ENCODE peak calls at places on chromosomes 7 and 10, in ten cellular contexts. W is heart left ventricle, D is breast epithelium, T is hepatocyte, P is upper lobe of right lung, C is cardiac fibroblast, F is astrocyte of the spinal cord, L is kidney, S is A549, X is heart right ventricle. E is an unnamed sample.

GRCh38 chr7:97003262-97004236 is 1.8 kb upstream of the DLX6 start:
- DNase-seq in F (no peak), C (no peak), P (peak; percentile 47), D (no peak), L (peak; percentile 48), T (no peak), W (no peak), X (no peak), S (no peak), E (no peak)

GRCh38 chr7:134755422-134756022 is 23.9 kb upstream of the CALD1 start:
- DNase-seq in D (no peak), C (peak; percentile 65), L (no peak), W (no peak), P (no peak), T (peak; percentile 42), F (peak; percentile 56), X (peak; percentile 17), S (peak; percentile 14), E (no peak)

GRCh38 chr10:53479365-53479764 is 706.8 kb upstream of the MBL2 start:
- DNase-seq in L (no peak), F (no peak), T (no peak), W (no peak), S (no peak), P (no peak), D (no peak), X (no peak), C (no peak), E (no peak)

GRCh38 chr7:159195926-159196325 is 51.3 kb upstream of the VIPR2 start:
- DNase-seq in S (no peak), D (no peak), X (no peak), T (no peak), W (no peak), F (no peak), P (no peak), L (no peak), C (no peak), E (no peak)

GRCh38 chr7:80699030-80699638 is 60.7 kb downstream of the CD36 start:
- DNase-seq in T (peak; percentile 71), X (no peak), L (no peak), S (peak; percentile 66), W (no peak), P (no peak), D (no peak), C (peak; percentile 76), F (peak; percentile 74), E (no peak)

GRCh38 chr7:7970620-7971307 is 2.2 kb downstream of the GLCCI1 start:
- DNase-seq in T (no peak), C (peak; percentile 13), W (no peak), L (no peak), F (peak; percentile 32), X (no peak), S (no peak), D (no peak), P (no peak), E (no peak)

GRCh38 chr7:157886261-157886660 is 549.5 kb downstream of the DNAJB6 start:
- DNase-seq in X (no peak), W (no peak), C (no peak), T (no peak), P (no peak), L (no peak), S (no peak), F (no peak), D (no peak), E (no peak)

GRCh38 chr7:8303904-8304528 is 42.0 kb upstream of the ICA1 start:
- DNase-seq in C (no peak), S (peak; percentile 56), L (no peak), W (no peak), F (no peak), P (no peak), D (no peak), T (no peak), X (no peak), E (no peak)

GRCh38 chr7:34840176-34840785 is 182.3 kb downstream of the NPSR1 start:
- DNase-seq in S (no peak), L (no peak), W (no peak), X (no peak), C (no peak), P (no peak), F (no peak), T (no peak), D (no peak), E (no peak)

GRCh38 chr10:23951841-23952240 is 257.1 kb upstream of the KIAA1217 start:
- DNase-seq in X (no peak), T (no peak), F (no peak), P (no peak), D (no peak), S (no peak), W (no peak), C (no peak), L (no peak), E (no peak)

GRCh38 chr10:102645388-102645740 is 1.1 kb downstream of the TRIM8 start:
- DNase-seq in T (peak; percentile 80), S (peak; percentile 74), P (peak; percentile 86), X (peak; percentile 70), F (no peak), D (peak; percentile 78), C (no peak), L (peak; percentile 94), W (peak; percentile 84), E (no peak)

GRCh38 chr7:48512892-48513291 is 341.6 kb downstream of the ABCA13 start:
- DNase-seq in F (no peak), T (no peak), L (no peak), P (no peak), C (no peak), S (no peak), X (no peak), D (no peak), W (no peak), E (no peak)

GRCh38 chr7:122887198-122887597 is 938 bp upstream of the CADPS2 start:
- DNase-seq in D (peak; percentile 60), L (peak; percentile 85), W (peak; percentile 76), P (peak; percentile 79), S (peak; percentile 54), X (peak; percentile 66), F (peak; percentile 79), T (peak; percentile 86), C (peak; percentile 85), E (peak; percentile 90)

GRCh38 chr7:4166340-4166739 is 515.8 kb upstream of the FOXK1 start:
- DNase-seq in S (no peak), P (no peak), X (no peak), T (no peak), F (no peak), L (no peak), C (no peak), D (no peak), W (no peak), E (no peak)

GRCh38 chr7:135274495-135275268 is 41.0 kb downstream of the STRA8 start:
- DNase-seq in X (peak; percentile 31), C (peak; percentile 86), T (peak; percentile 78), D (peak; percentile 62), L (no peak), P (no peak), S (peak; percentile 80), F (peak; percentile 74), W (no peak), E (peak; percentile 90)

GRCh38 chr7:121909721-121910359 is 36.9 kb downstream of the PTPRZ1 start:
- DNase-seq in C (no peak), X (no peak), L (no peak), P (no peak), W (no peak), F (no peak), S (no peak), D (no peak), T (no peak), E (no peak)

GRCh38 chr7:45052011-45052410 is 36.8 kb downstream of the NACAD start:
- DNase-seq in L (no peak), P (no peak), F (no peak), W (no peak), D (no peak), S (no peak), C (no peak), X (no peak), T (no peak), E (no peak)

GRCh38 chr7:149196151-149196704 is 882 bp downstream of the ZNF282 start:
- DNase-seq in L (no peak), X (no peak), D (no peak), W (no peak), P (peak; percentile 41), T (no peak), S (peak; percentile 18), C (no peak), F (no peak), E (no peak)

GRCh38 chr10:64090865-64091264 is 569.7 kb downstream of the REEP3 start:
- DNase-seq in W (no peak), S (no peak), P (no peak), D (no peak), T (no peak), C (no peak), L (no peak), X (no peak), F (no peak), E (no peak)

GRCh38 chr10:123150229-123150985 is 2.5 kb downstream of the HMX2 start:
- DNase-seq in C (no peak), F (no peak), S (no peak), X (no peak), T (peak; percentile 27), L (peak; percentile 64), W (no peak), P (no peak), D (no peak), E (no peak)
- H3K4me3 ChIP-seq in C (no peak overlapping the region), F (no peak overlapping the region), S (no peak overlapping the region), X (peak overlapping the region; percentile 27), T (no peak overlapping the region), L (no peak overlapping the region), W (peak overlapping the region; percentile 52), P (peak overlapping the region; percentile 43), D (peak overlapping the region; percentile 60), E (no peak overlapping the region)

DNA sequence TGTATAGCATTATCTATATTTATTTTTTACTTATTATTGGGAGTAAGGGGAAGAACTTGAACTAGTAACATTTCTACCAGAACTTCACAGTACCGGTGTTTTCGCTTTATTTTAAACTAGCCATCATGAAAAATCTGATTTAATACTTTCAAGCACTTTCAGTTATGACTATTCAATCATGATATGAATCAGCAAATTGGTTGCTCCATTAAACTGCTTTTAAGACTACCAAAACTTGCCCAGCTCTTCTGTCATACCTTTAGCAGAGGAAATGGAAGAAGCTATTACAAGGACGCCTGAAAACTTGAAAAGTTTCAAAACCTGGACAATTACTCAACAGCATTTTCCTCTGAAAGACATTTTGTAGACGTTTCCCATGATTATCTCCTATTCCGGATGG is 2.1 kb downstream of the JAZF1 start:
- DNase-seq in P (no peak), C (peak; percentile 46), S (no peak), W (no peak), X (no peak), D (no peak), T (no peak), L (no peak), F (no peak), E (no peak)
- H3K4me3 ChIP-seq in P (peak overlapping the region; percentile 67), C (peak overlapping the region; percentile 53), S (peak overlapping the region; percentile 85), W (peak overlapping the region; percentile 82), X (no peak overlapping the region), D (peak overlapping the region; percentile 89), T (peak overlapping the region; percentile 75), L (peak overlapping the region; percentile 68), F (no peak overlapping the region), E (no peak overlapping the region)

GRCh38 chr7:27149817-27150567 is 2.4 kb downstream of the HOXA3 start:
- DNase-seq in S (no peak), T (no peak), P (peak; percentile 58), W (peak; percentile 61), D (peak; percentile 50), X (no peak), C (no peak), F (no peak), L (peak; percentile 74), E (peak; percentile 86)
- H3K4me3 ChIP-seq in S (peak overlapping the region; percentile 49), T (no peak overlapping the region), P (peak overlapping the region; percentile 70), W (no peak overlapping the region), D (peak overlapping the region; percentile 80), X (no peak overlapping the region), C (peak overlapping the region; percentile 11), F (peak overlapping the region; percentile 69), L (peak overlapping the region; percentile 56), E (peak overlapping the region; percentile 33)

GRCh38 chr10:100167521-100168312 is 18.1 kb downstream of the ERLIN1 start:
- DNase-seq in P (no peak), W (no peak), F (no peak), S (no peak), L (no peak), D (no peak), C (no peak), T (no peak), X (no peak), E (no peak)
- H3K4me3 ChIP-seq in P (peak overlapping the region; percentile 5), W (peak overlapping the region; percentile 3), F (no peak overlapping the region), S (no peak overlapping the region), L (peak overlapping the region; percentile 4), D (no peak overlapping the region), C (no peak overlapping the region), T (no peak overlapping the region), X (no peak overlapping the region), E (no peak overlapping the region)